ENCODE peak calls at places on chromosome 12, in five cellular contexts. Q is GM03348; M is naive thymus-derived CD4-positive, alpha-beta T cell; C is RCC 7860; A is progenitor cell of endocrine pancreas. S is an unnamed sample.

GRCh38 chr12:11746024-11746771 is 96.7 kb downstream of the ETV6 start:
- DNase-seq in A (no peak), M (no peak), Q (no peak), C (peak), S (peak)

GRCh38 chr12:77751939-77752338 is 78.8 kb upstream of the NAV3 start:
- DNase-seq in C (no peak), M (no peak), Q (no peak), A (no peak), S (no peak)

GRCh38 chr12:6313326-6313940 is 3.0 kb downstream of the PLEKHG6 start:
- DNase-seq in Q (no peak), A (no peak), M (no peak), C (no peak), S (no peak)

GRCh38 chr12:26736563-26737486 is 96.2 kb downstream of the ITPR2 start:
- DNase-seq in M (no peak), Q (no peak), C (no peak), A (no peak), S (no peak)

GRCh38 chr12:87107270-87107669 is 851.1 kb upstream of the MGAT4C start:
- DNase-seq in M (no peak), C (no peak), A (no peak), Q (no peak), S (no peak)

GRCh38 chr12:31835276-31835882 is 106.6 kb upstream of the AMN1 start:
- DNase-seq in Q (no peak), M (no peak), A (no peak), C (no peak), S (no peak)

GRCh38 chr12:54412348-54412747 is 6.7 kb downstream of the ITGA5 start:
- DNase-seq in M (no peak), A (no peak), Q (no peak), C (no peak), S (no peak)

GRCh38 chr12:120771097-120771496 is 45.5 kb downstream of the ACADS start:
- DNase-seq in A (no peak), M (no peak), C (no peak), Q (no peak), S (no peak)

GRCh38 chr12:31896514-31897039 is 62.6 kb upstream of the RESF1 start:
- DNase-seq in M (peak), Q (no peak), A (no peak), C (no peak), S (no peak)

GRCh38 chr12:5201554-5202243 is 158.0 kb downstream of the KCNA5 start:
- DNase-seq in C (no peak), Q (no peak), A (no peak), M (no peak), S (no peak)

S was measured in kidney epithelial cell.